ENCODE peak calls at places on chromosomes 5 and 9, in eight cellular contexts. T, L, X, U, E, N, G and H are unnamed samples.

GRCh38 chr9:9625248-9625647 is 987.6 kb downstream of the PTPRD start:
- DNase-seq in T (no peak), L (no peak), X (no peak), U (no peak), E (no peak), N (no peak), G (no peak), H (no peak)

GRCh38 chr5:147248584-147248983 is 13.8 kb downstream of the STK32A start:
- DNase-seq in T (no peak), L (no peak), X (no peak), U (no peak), E (no peak), N (no peak), G (no peak), H (no peak)

GRCh38 chr9:136700959-136701664 is 11.3 kb upstream of the DIPK1B start:
- DNase-seq in T (no peak), L (no peak), X (peak; percentile 11), U (no peak), E (no peak), N (no peak), G (no peak), H (no peak)

GRCh38 chr5:109877670-109878045 is 187.9 kb downstream of the MAN2A1 start:
- DNase-seq in T (no peak), L (no peak), X (no peak), U (no peak), E (no peak), N (peak; percentile 77), G (no peak), H (no peak)

GRCh38 chr5:115671939-115672338 is 46.1 kb upstream of the TMED7 start:
- DNase-seq in T (peak; percentile 4), L (no peak), X (no peak), U (no peak), E (no peak), N (peak; percentile 21), G (no peak), H (no peak)

GRCh38 chr5:176652136-176652535 is 4.9 kb downstream of the TSPAN17 start:
- DNase-seq in T (no peak), L (peak; percentile 70), X (no peak), U (no peak), E (no peak), N (peak; percentile 13), G (no peak), H (no peak)

GRCh38 chr5:83614841-83615240 is 105.8 kb downstream of the HAPLN1 start:
- DNase-seq in T (no peak), L (no peak), X (no peak), U (no peak), E (no peak), N (no peak), G (no peak), H (no peak)

GRCh38 chr9:83535736-83536135 is 2.5 kb downstream of the FRMD3 start:
- DNase-seq in T (no peak), L (peak; percentile 22), X (no peak), U (no peak), E (no peak), N (no peak), G (no peak), H (no peak)

GRCh38 chr5:123809594-123810172 is 297.7 kb downstream of the CSNK1G3 start:
- DNase-seq in T (no peak), L (peak; percentile 19), X (no peak), U (no peak), E (no peak), N (no peak), G (no peak), H (no peak)

GRCh38 chr9:121360975-121361374 is 9.1 kb downstream of the STOM start:
- DNase-seq in T (peak; percentile 79), L (no peak), X (no peak), U (no peak), E (no peak), N (peak; percentile 77), G (no peak), H (no peak)

GRCh38 chr5:167940911-167941310 is 350.5 kb upstream of the WWC1 start:
- DNase-seq in T (no peak), L (no peak), X (no peak), U (no peak), E (no peak), N (no peak), G (no peak), H (no peak)

GRCh38 chr9:69577123-69577522 is 95.0 kb downstream of the APBA1 start:
- DNase-seq in T (no peak), L (no peak), X (no peak), U (no peak), E (no peak), N (no peak), G (no peak), H (no peak)

GRCh38 chr9:78280982-78281668 is 15.8 kb upstream of the PSAT1 start:
- DNase-seq in T (peak; percentile 61), L (peak; percentile 51), X (no peak), U (no peak), E (peak; percentile 77), N (no peak), G (peak; percentile 66), H (peak; percentile 70)

GRCh38 chr5:80072103-80073073 is 37.2 kb downstream of the THBS4 start:
- DNase-seq in T (peak; percentile 58), L (no peak), X (no peak), U (no peak), E (no peak), N (peak; percentile 27), G (no peak), H (no peak)

GRCh38 chr9:134611046-134611445 is 30.6 kb upstream of the COL5A1 start:
- DNase-seq in T (no peak), L (no peak), X (no peak), U (no peak), E (no peak), N (no peak), G (peak; percentile 2), H (no peak)

GRCh38 chr5:145946112-145946861 is 9.9 kb downstream of the SH3RF2 start:
- DNase-seq in T (peak; percentile 47), L (no peak), X (no peak), U (no peak), E (no peak), N (peak; percentile 98), G (peak; percentile 32), H (peak; percentile 84)

GRCh38 chr9:13755551-13755950 is 476.1 kb upstream of the MPDZ start:
- DNase-seq in T (no peak), L (no peak), X (no peak), U (no peak), E (no peak), N (peak; percentile 13), G (no peak), H (no peak)

GRCh38 chr5:121380066-121380465 is 471.6 kb upstream of the FTMT start:
- DNase-seq in T (no peak), L (no peak), X (no peak), U (no peak), E (no peak), N (no peak), G (no peak), H (no peak)

GRCh38 chr9:34134521-34134920 is 8.0 kb upstream of the DCAF12 start:
- DNase-seq in T (no peak), L (no peak), X (no peak), U (no peak), E (no peak), N (no peak), G (no peak), H (no peak)

GRCh38 chr5:58462623-58463230 is 2.8 kb upstream of the PLK2 start:
- DNase-seq in T (peak; percentile 41), L (peak; percentile 10), X (peak; percentile 48), U (no peak), E (no peak), N (peak; percentile 61), G (peak; percentile 40), H (no peak)

GRCh38 chr5:96614110-96614691 is 48.0 kb upstream of the CAST start:
- DNase-seq in T (peak; percentile 90), L (peak; percentile 65), X (peak; percentile 55), U (no peak), E (peak; percentile 44), N (peak; percentile 92), G (peak; percentile 82), H (no peak)

GRCh38 chr5:132866342-132867045 is at the start of the genes GDF9 and UQCRQ:
- DNase-seq in T (peak; percentile 100), L (peak; percentile 97), X (peak; percentile 89), U (peak; percentile 83), E (peak; percentile 96), N (peak; percentile 98), G (peak; percentile 99), H (peak; percentile 97)

GRCh38 chr5:95725937-95726810 is 5.0 kb upstream of the RHOBTB3 start:
- DNase-seq in T (no peak), L (no peak), X (no peak), U (no peak), E (no peak), N (no peak), G (no peak), H (no peak)

GRCh38 chr5:172178301-172179031 is 9.6 kb downstream of the STK10 start:
- DNase-seq in T (no peak), L (no peak), X (no peak), U (no peak), E (no peak), N (no peak), G (no peak), H (no peak)

GRCh38 chr5:59116231-59116900 is 533.5 kb downstream of the RAB3C start:
- DNase-seq in T (no peak), L (no peak), X (no peak), U (no peak), E (no peak), N (no peak), G (no peak), H (no peak)

GRCh38 chr5:77398896-77399295 is 93.2 kb downstream of the WDR41 start:
- DNase-seq in T (no peak), L (no peak), X (no peak), U (no peak), E (no peak), N (no peak), G (no peak), H (no peak)

GRCh38 chr9:4508907-4509589 is 18.8 kb downstream of the SLC1A1 start:
- DNase-seq in T (peak; percentile 87), L (no peak), X (no peak), U (no peak), E (no peak), N (peak; percentile 45), G (no peak), H (no peak)

GRCh38 chr5:135441256-135441915 is 5.8 kb downstream of the DCANP1 start:
- DNase-seq in T (no peak), L (no peak), X (no peak), U (no peak), E (no peak), N (no peak), G (no peak), H (no peak)

GRCh38 chr9:115022760-115023434 is 92.5 kb upstream of the TNFSF8 start:
- DNase-seq in T (peak; percentile 68), L (no peak), X (no peak), U (no peak), E (no peak), N (peak; percentile 81), G (no peak), H (no peak)

GRCh38 chr5:132055441-132055807 is 5.0 kb upstream of the IL3 start:
- DNase-seq in T (no peak), L (no peak), X (peak; percentile 1), U (no peak), E (no peak), N (no peak), G (no peak), H (no peak)

GRCh38 chr5:125668904-125669303 is 754.3 kb upstream of the GRAMD2B start:
- DNase-seq in T (no peak), L (peak; percentile 47), X (no peak), U (no peak), E (no peak), N (peak; percentile 13), G (no peak), H (no peak)

GRCh38 chr9:86396412-86396811 is 42.2 kb upstream of the TUT7 start:
- DNase-seq in T (no peak), L (no peak), X (no peak), U (no peak), E (no peak), N (no peak), G (no peak), H (no peak)

GRCh38 chr9:114270120-114270975 is 52.5 kb upstream of the ORM1 start:
- DNase-seq in T (no peak), L (no peak), X (no peak), U (no peak), E (peak; percentile 1), N (no peak), G (no peak), H (no peak)

GRCh38 chr5:159504857-159505304 is 174.6 kb upstream of the IL12B start:
- DNase-seq in T (peak; percentile 85), L (no peak), X (no peak), U (no peak), E (peak; percentile 35), N (peak; percentile 73), G (peak; percentile 41), H (no peak)